ENCODE peak calls at places on chromosomes 12 and 14, in ten cellular contexts. P is OCI-LY7, B is brain microvascular endothelial cell, S is AG04450, X is IMR-90, U is upper lobe of right lung, N is heart right ventricle, V is colonic mucosa, C is tibial nerve, D is spleen. E is an unnamed sample.

GRCh38 chr14:101525646-101526527 is 35.4 kb upstream of the DIO3 start:
- DNase-seq in P (no peak), B (no peak), S (no peak), X (no peak), U (no peak), N (no peak), V (no peak), C (no peak), D (no peak), E (no peak)

GRCh38 chr14:28307506-28307905 is 459.1 kb upstream of the FOXG1 start:
- DNase-seq in P (no peak), B (no peak), S (no peak), X (no peak), U (no peak), N (no peak), V (no peak), C (no peak), D (no peak), E (no peak)

GRCh38 chr12:4892418-4892817 is 17.3 kb upstream of the KCNA1 start:
- DNase-seq in P (no peak), B (no peak), S (no peak), X (no peak), U (no peak), N (no peak), V (no peak), C (no peak), D (no peak), E (no peak)

GRCh38 chr12:69900720-69901131 is 75.7 kb downstream of the MYRFL start:
- DNase-seq in P (peak), B (peak), S (no peak), X (peak), U (no peak), N (no peak), V (peak), C (peak), D (no peak), E (peak)

GRCh38 chr14:103519837-103520212 is 2.8 kb downstream of the CKB start:
- DNase-seq in P (no peak), B (no peak), S (no peak), X (no peak), U (peak), N (peak), V (no peak), C (no peak), D (peak), E (no peak)

GRCh38 chr12:122893208-122894151 is 2.4 kb downstream of the VPS37B start:
- DNase-seq in P (no peak), B (no peak), S (no peak), X (no peak), U (no peak), N (no peak), V (peak), C (no peak), D (no peak), E (no peak)

GRCh38 chr12:16175893-16176292 is 101.6 kb downstream of the SLC15A5 start:
- DNase-seq in P (no peak), B (no peak), S (no peak), X (no peak), U (no peak), N (no peak), V (no peak), C (no peak), D (no peak), E (no peak)

GRCh38 chr12:98352835-98353234 is 162.6 kb upstream of the TMPO start:
- DNase-seq in P (no peak), B (peak), S (no peak), X (no peak), U (no peak), N (no peak), V (no peak), C (no peak), D (no peak), E (no peak)

GRCh38 chr12:53867216-53868012 is 71.2 kb upstream of the HOXC13 start:
- DNase-seq in P (no peak), B (no peak), S (no peak), X (no peak), U (no peak), N (no peak), V (no peak), C (no peak), D (no peak), E (no peak)

GRCh38 chr12:48388938-48389337 is 38.2 kb upstream of the ZNF641 start:
- DNase-seq in P (no peak), B (no peak), S (no peak), X (peak), U (no peak), N (no peak), V (no peak), C (no peak), D (no peak), E (no peak)

GRCh38 chr14:74954947-74955228 is 509 bp downstream of the PGF start:
- DNase-seq in P (no peak), B (no peak), S (no peak), X (no peak), U (no peak), N (no peak), V (no peak), C (no peak), D (no peak), E (no peak)

GRCh38 chr12:111408686-111409402 is 3.1 kb downstream of the SH2B3 start:
- DNase-seq in P (peak), B (no peak), S (no peak), X (no peak), U (no peak), N (no peak), V (no peak), C (no peak), D (no peak), E (no peak)
- H3K27ac ChIP-seq in P (peak), B (peak), S (peak), X (peak), U (peak), N (peak), V (peak), C (peak), D (peak), E (peak)

DNA sequence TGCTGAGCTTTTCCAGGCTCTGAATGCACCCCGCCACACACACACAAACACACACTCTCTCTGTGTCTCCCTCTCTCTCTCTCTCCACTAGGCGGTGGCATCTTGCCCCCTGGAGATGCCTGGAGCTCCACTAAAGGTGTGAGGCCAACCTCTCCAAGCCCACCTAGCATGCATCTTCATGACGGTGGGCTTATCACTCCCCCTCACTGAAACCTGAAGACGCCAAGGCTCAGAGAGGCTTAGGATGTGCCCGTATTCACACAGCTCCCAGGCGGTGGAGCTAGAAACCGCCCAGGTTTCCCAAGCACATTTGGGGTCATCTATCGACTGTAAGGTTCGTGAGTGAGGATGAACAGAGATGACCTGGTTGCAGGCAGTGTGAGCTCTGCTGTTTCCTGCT is 42.6 kb upstream of the BCL11B start:
- DNase-seq in P (no peak), B (no peak), S (no peak), X (no peak), U (no peak), N (no peak), V (no peak), C (no peak), D (no peak), E (no peak)
- TF ChIP-seq CTCF in P (no peak), B (no peak), S (no peak), X (no peak), U (no peak), N (no peak), V (no peak), C (no peak), D (no peak), E (no peak)

GRCh38 chr14:89405712-89406111 is 11.3 kb downstream of the FOXN3 start:
- DNase-seq in P (no peak), B (no peak), S (no peak), X (no peak), U (no peak), N (no peak), V (no peak), C (no peak), D (no peak), E (no peak)
- H3K27ac ChIP-seq in P (peak), B (no peak), S (no peak), X (no peak), U (no peak), N (no peak), V (no peak), C (no peak), D (no peak), E (no peak)

GRCh38 chr14:60164717-60165546 is at the start of gene DHRS7:
- DNase-seq in P (peak), B (peak), S (peak), X (peak), U (peak), N (peak), V (peak), C (peak), D (peak), E (peak)
- TF ChIP-seq CTCF in P (peak), B (peak), S (peak), X (peak), U (peak), N (peak), V (peak), C (peak), D (no peak), E (peak)

GRCh38 chr14:23055621-23056256 is 1.6 kb downstream of the CDH24 start:
- DNase-seq in P (no peak), B (no peak), S (no peak), X (peak), U (no peak), N (no peak), V (no peak), C (no peak), D (no peak), E (peak)
- H3K27ac ChIP-seq in P (no peak), B (no peak), S (no peak), X (no peak), U (no peak), N (no peak), V (no peak), C (no peak), D (no peak), E (no peak)

E was measured in dorsolateral prefrontal cortex.